ENCODE peak calls at places on chromosome 7, in four cellular contexts. X is HFF-Myc, I is ELR, B is fibroblast of lung. A is an unnamed sample.

GRCh38 chr7:77330169-77330882 is 85.8 kb downstream of the GSAP start:
- DNase-seq in X (no peak), I (peak), B (no peak), A (peak)

GRCh38 chr7:74069086-74069541 is 14.5 kb upstream of the LIMK1 start:
- DNase-seq in B (no peak), I (no peak), X (no peak), A (no peak)

GRCh38 chr7:1091019-1091643 is 3.2 kb downstream of the GPER1 start:
- DNase-seq in I (peak), B (no peak), X (no peak), A (peak)

GRCh38 chr7:137476937-137477336 is 133.4 kb upstream of the PTN start:
- DNase-seq in B (no peak), I (peak), X (no peak), A (peak)

GRCh38 chr7:98727146-98727709 is 110.1 kb downstream of the NPTX2 start:
- DNase-seq in I (no peak), B (no peak), X (no peak), A (no peak)

GRCh38 chr7:138726288-138726687 is 25.1 kb upstream of the SVOPL start:
- DNase-seq in X (no peak), B (no peak), I (no peak), A (no peak)

GRCh38 chr7:137944168-137944567 is 57.7 kb downstream of the CREB3L2 start:
- DNase-seq in X (no peak), I (peak), B (peak), A (peak)

GRCh38 chr7:7452119-7452518 is 83.6 kb downstream of the COL28A1 start:
- DNase-seq in X (no peak), B (no peak), I (no peak), A (no peak)

GRCh38 chr7:112298543-112299100 is 92.1 kb downstream of the ZNF277 start:
- DNase-seq in X (no peak), B (no peak), I (no peak), A (no peak)

GRCh38 chr7:45033261-45033930 is 33.4 kb downstream of the CCM2 start:
- DNase-seq in B (peak), I (peak), X (no peak), A (no peak)

GRCh38 chr7:70706204-70706603 is 425.7 kb upstream of the GALNT17 start:
- DNase-seq in X (no peak), B (no peak), I (no peak), A (no peak)

GRCh38 chr7:149789101-149789500 is 15.7 kb upstream of the ZNF467 start:
- DNase-seq in I (no peak), X (no peak), B (no peak), A (no peak)

GRCh38 chr7:66500087-66500486 is 128.6 kb upstream of the KCTD7 start:
- DNase-seq in B (no peak), X (no peak), I (peak), A (peak)

GRCh38 chr7:150852371-150852905 is at the start of gene AOC1:
- DNase-seq in B (no peak), I (no peak), X (no peak), A (no peak)

GRCh38 chr7:105885386-105886111 is 9.2 kb upstream of the ATXN7L1 start:
- DNase-seq in I (no peak), X (no peak), B (peak), A (peak)

GRCh38 chr7:134101716-134102115 is 25.4 kb upstream of the LRGUK start:
- DNase-seq in X (no peak), I (no peak), B (no peak), A (no peak)

GRCh38 chr7:122736183-122736582 is 33.5 kb upstream of the RNF148 start:
- DNase-seq in I (no peak), X (no peak), B (no peak), A (peak)

GRCh38 chr7:132049462-132050304 is 493.3 kb upstream of the PODXL start:
- DNase-seq in I (peak), X (no peak), B (peak), A (peak)

GRCh38 chr7:121244120-121244865 is 84.5 kb upstream of the WNT16 start:
- DNase-seq in X (no peak), B (no peak), I (no peak), A (no peak)

GRCh38 chr7:155297517-155298287 is at the start of gene INSIG1:
- DNase-seq in X (peak), B (peak), I (peak), A (peak)

GRCh38 chr7:66687186-66687585 is 53.3 kb upstream of the RABGEF1 start:
- DNase-seq in B (no peak), X (no peak), I (no peak), A (no peak)

GRCh38 chr7:31794851-31795250 is 107.8 kb downstream of the PPP1R17 start:
- DNase-seq in X (no peak), I (peak), B (no peak), A (no peak)

GRCh38 chr7:39042706-39043105 is 65.0 kb downstream of the POU6F2 start:
- DNase-seq in B (no peak), I (no peak), X (no peak), A (no peak)

GRCh38 chr7:84614821-84615506 is 420.4 kb upstream of the SEMA3A start:
- DNase-seq in B (peak), X (no peak), I (peak), A (no peak)

GRCh38 chr7:26948617-26949118 is 84.3 kb upstream of the SKAP2 start:
- DNase-seq in B (no peak), X (no peak), I (no peak), A (no peak)

GRCh38 chr7:5662776-5663175 is 118.7 kb downstream of the RNF216 start:
- DNase-seq in X (no peak), I (no peak), B (no peak), A (no peak)

GRCh38 chr7:38798552-38799267 is 110.3 kb downstream of the VPS41 start:
- DNase-seq in B (no peak), X (no peak), I (no peak), A (no peak)

GRCh38 chr7:32587431-32587948 is 92.2 kb downstream of the AVL9 start:
- DNase-seq in X (peak), I (peak), B (peak), A (peak)

GRCh38 chr7:47579458-47579857 is 2.5 kb downstream of the TNS3 start:
- DNase-seq in I (peak), X (no peak), B (no peak), A (peak)

GRCh38 chr7:152674860-152675760 is 831 bp downstream of the XRCC2 start:
- DNase-seq in I (peak), B (peak), X (peak), A (peak)

GRCh38 chr7:3266240-3266639 is 34.8 kb upstream of the SDK1 start:
- DNase-seq in I (no peak), B (no peak), X (no peak), A (no peak)

GRCh38 chr7:90666186-90666585 is 70.1 kb downstream of the CDK14 start:
- DNase-seq in B (no peak), X (no peak), I (no peak), A (no peak)

GRCh38 chr7:92276486-92276885 is 30.7 kb downstream of the ANKIB1 start:
- DNase-seq in X (no peak), B (no peak), I (no peak), A (no peak)

GRCh38 chr7:143884978-143885559 is 16.9 kb downstream of the TCAF1 start:
- DNase-seq in I (peak), B (peak), X (no peak), A (peak)

GRCh38 chr7:18491871-18492270 is 3.7 kb upstream of the HDAC9 start:
- DNase-seq in I (no peak), B (no peak), X (no peak), A (no peak)